ENCODE peak calls at places on chromosome 4, in six cellular contexts. One of them, this sample, is unnamed. For H3K9me2 and H3K79me2, the result is how much of the 10 kb centered on the place peaks cover.

GRCh38 chr4:159102623-159103405 is at the start of gene RAPGEF2:
- DNase-seq in GM23338: peak
- DNase-seq in HCT116: peak
- DNase-seq in PC-3: peak
- DNase-seq in SK-N-SH: peak
- DNase-seq in hepatocyte: peak
- DNase-seq in this sample: peak

GRCh38 chr4:53490965-53491622 is 100.2 kb downstream of the LNX1 start:
- DNase-seq in GM23338: peak
- DNase-seq in HCT116: peak
- DNase-seq in PC-3: peak
- DNase-seq in SK-N-SH: peak
- DNase-seq in hepatocyte: peak
- DNase-seq in this sample: peak

GRCh38 chr4:28278676-28279075 is 1418.0 kb downstream of the STIM2 start:
- DNase-seq in GM23338: no peak
- DNase-seq in HCT116: no peak
- DNase-seq in PC-3: no peak
- DNase-seq in SK-N-SH: no peak
- DNase-seq in hepatocyte: no peak
- DNase-seq in this sample: no peak

GRCh38 chr4:104494822-104495559 is at the start of gene CXXC4:
- DNase-seq in GM23338: peak
- DNase-seq in HCT116: peak
- DNase-seq in PC-3: no peak
- DNase-seq in SK-N-SH: peak
- DNase-seq in hepatocyte: peak
- DNase-seq in this sample: peak

GRCh38 chr4:10721616-10722015 is 37.0 kb upstream of the CLNK start:
- DNase-seq in GM23338: no peak
- DNase-seq in HCT116: no peak
- DNase-seq in PC-3: no peak
- DNase-seq in SK-N-SH: no peak
- DNase-seq in hepatocyte: no peak
- DNase-seq in this sample: no peak

GRCh38 chr4:36267491-36268254 is 13.7 kb upstream of the DTHD1 start:
- DNase-seq in GM23338: no peak
- DNase-seq in HCT116: no peak
- DNase-seq in PC-3: no peak
- DNase-seq in SK-N-SH: no peak
- DNase-seq in hepatocyte: no peak
- DNase-seq in this sample: no peak

GRCh38 chr4:67892253-67892652 is 8.5 kb upstream of the TMPRSS11D start:
- DNase-seq in GM23338: no peak
- DNase-seq in HCT116: no peak
- DNase-seq in PC-3: no peak
- DNase-seq in SK-N-SH: no peak
- DNase-seq in hepatocyte: no peak
- DNase-seq in this sample: no peak

GRCh38 chr4:163767993-163768392 is 273.5 kb downstream of the TMA16 start:
- DNase-seq in GM23338: no peak
- DNase-seq in HCT116: no peak
- DNase-seq in PC-3: no peak
- DNase-seq in SK-N-SH: no peak
- DNase-seq in hepatocyte: no peak
- DNase-seq in this sample: no peak

GRCh38 chr4:168076989-168077725 is 15.2 kb upstream of the ANXA10 start:
- DNase-seq in GM23338: peak
- DNase-seq in HCT116: peak
- DNase-seq in PC-3: peak
- DNase-seq in SK-N-SH: peak
- DNase-seq in hepatocyte: peak
- DNase-seq in this sample: peak

GRCh38 chr4:100008048-100008447 is 58.0 kb upstream of the H2AZ1 start:
- DNase-seq in GM23338: no peak
- DNase-seq in HCT116: no peak
- DNase-seq in PC-3: no peak
- DNase-seq in SK-N-SH: no peak
- DNase-seq in hepatocyte: no peak
- DNase-seq in this sample: peak

GRCh38 chr4:75741027-75741426 is 16.6 kb downstream of the USO1 start:
- DNase-seq in GM23338: no peak
- DNase-seq in HCT116: no peak
- DNase-seq in PC-3: peak
- DNase-seq in SK-N-SH: no peak
- DNase-seq in hepatocyte: no peak
- DNase-seq in this sample: peak

GRCh38 chr4:24001945-24002640 is 112.2 kb upstream of the PPARGC1A start:
- DNase-seq in GM23338: no peak
- DNase-seq in HCT116: no peak
- DNase-seq in PC-3: no peak
- DNase-seq in SK-N-SH: no peak
- DNase-seq in hepatocyte: no peak
- DNase-seq in this sample: peak

GRCh38 chr4:4260185-4260751 is 12.2 kb upstream of the TMEM128 start:
- DNase-seq in GM23338: peak
- DNase-seq in HCT116: peak
- DNase-seq in PC-3: peak
- DNase-seq in SK-N-SH: peak
- DNase-seq in hepatocyte: no peak
- DNase-seq in this sample: peak

GRCh38 chr4:57059890-57060716 is 50.1 kb downstream of the IGFBP7 start:
- DNase-seq in GM23338: no peak
- DNase-seq in HCT116: no peak
- DNase-seq in PC-3: no peak
- DNase-seq in SK-N-SH: no peak
- DNase-seq in hepatocyte: no peak
- DNase-seq in this sample: no peak

GRCh38 chr4:18980516-18981233 is 959.1 kb upstream of the LCORL start:
- DNase-seq in GM23338: peak
- DNase-seq in HCT116: no peak
- DNase-seq in PC-3: peak
- DNase-seq in SK-N-SH: no peak
- DNase-seq in hepatocyte: no peak
- DNase-seq in this sample: no peak

GRCh38 chr4:123587983-123588494 is 191.4 kb downstream of the SPRY1 start:
- DNase-seq in GM23338: no peak
- DNase-seq in HCT116: peak
- DNase-seq in PC-3: peak
- DNase-seq in SK-N-SH: peak
- DNase-seq in hepatocyte: peak
- DNase-seq in this sample: peak

GRCh38 chr4:14977836-14978235 is 24.4 kb upstream of the CPEB2 start:
- DNase-seq in GM23338: no peak
- DNase-seq in HCT116: no peak
- DNase-seq in PC-3: no peak
- DNase-seq in SK-N-SH: no peak
- DNase-seq in hepatocyte: no peak
- DNase-seq in this sample: no peak

GRCh38 chr4:189740873-189741272 is 199.8 kb upstream of the FRG1 start:
- DNase-seq in GM23338: no peak
- DNase-seq in HCT116: no peak
- DNase-seq in PC-3: no peak
- DNase-seq in SK-N-SH: no peak
- DNase-seq in hepatocyte: no peak
- DNase-seq in this sample: no peak

GRCh38 chr4:6030679-6031078 is 12.4 kb upstream of the C4orf50 start:
- DNase-seq in GM23338: no peak
- DNase-seq in HCT116: no peak
- DNase-seq in PC-3: no peak
- DNase-seq in SK-N-SH: no peak
- DNase-seq in hepatocyte: no peak
- DNase-seq in this sample: no peak

GRCh38 chr4:16764622-16765021 is 133.8 kb downstream of the LDB2 start:
- DNase-seq in GM23338: peak
- DNase-seq in HCT116: no peak
- DNase-seq in PC-3: peak
- DNase-seq in SK-N-SH: peak
- DNase-seq in hepatocyte: peak
- DNase-seq in this sample: peak

DNA sequence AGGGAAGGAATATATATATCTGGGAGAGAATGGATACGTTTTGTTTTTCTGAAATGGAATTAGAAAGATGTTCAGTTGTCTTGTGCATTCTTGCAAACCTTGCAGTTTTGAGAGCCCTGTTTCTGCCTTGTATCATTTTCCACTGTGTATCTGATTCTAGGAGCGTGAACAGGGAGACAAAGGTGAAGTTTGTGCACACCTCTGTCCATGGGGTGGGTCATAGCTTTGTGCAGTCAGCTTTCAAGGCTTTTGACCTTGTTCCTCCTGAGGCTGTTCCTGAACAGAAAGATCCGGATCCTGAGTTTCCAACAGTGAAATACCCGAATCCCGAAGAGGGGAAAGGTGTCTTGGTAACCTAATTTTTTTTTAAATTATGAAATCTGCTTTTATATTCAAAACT is 17.7 kb downstream of the PGM2 start:
- DNase-seq in GM23338: no peak
- DNase-seq in HCT116: no peak
- DNase-seq in PC-3: no peak
- DNase-seq in SK-N-SH: no peak
- DNase-seq in hepatocyte: no peak
- DNase-seq in this sample: no peak
- H3K9me2 ChIP-seq in GM23338: under half
- H3K9me2 ChIP-seq in HCT116: under half
- H3K9me2 ChIP-seq in PC-3: under half
- H3K9me2 ChIP-seq in SK-N-SH: under half
- H3K9me2 ChIP-seq in hepatocyte: under half
- H3K9me2 ChIP-seq in this sample: under half

GRCh38 chr4:140127422-140127821 is 26.6 kb downstream of the MAML3 start:
- DNase-seq in GM23338: no peak
- DNase-seq in HCT116: no peak
- DNase-seq in PC-3: no peak
- DNase-seq in SK-N-SH: no peak
- DNase-seq in hepatocyte: no peak
- DNase-seq in this sample: no peak

GRCh38 chr4:140126261-140126660 is 27.7 kb downstream of the MAML3 start:
- DNase-seq in GM23338: peak
- DNase-seq in HCT116: no peak
- DNase-seq in PC-3: no peak
- DNase-seq in SK-N-SH: no peak
- DNase-seq in hepatocyte: no peak
- DNase-seq in this sample: no peak

GRCh38 chr4:140122891-140123290 is 31.1 kb downstream of the MAML3 start:
- DNase-seq in GM23338: no peak
- DNase-seq in HCT116: no peak
- DNase-seq in PC-3: no peak
- DNase-seq in SK-N-SH: no peak
- DNase-seq in hepatocyte: no peak
- DNase-seq in this sample: no peak

GRCh38 chr4:140123666-140124377 is 30.2 kb downstream of the MAML3 start:
- DNase-seq in GM23338: no peak
- DNase-seq in HCT116: no peak
- DNase-seq in PC-3: no peak
- DNase-seq in SK-N-SH: no peak
- DNase-seq in hepatocyte: no peak
- DNase-seq in this sample: no peak

GRCh38 chr4:140125374-140125773 is 28.6 kb downstream of the MAML3 start:
- DNase-seq in GM23338: no peak
- DNase-seq in HCT116: no peak
- DNase-seq in PC-3: peak
- DNase-seq in SK-N-SH: no peak
- DNase-seq in hepatocyte: no peak
- DNase-seq in this sample: peak
- H3K79me2 ChIP-seq in GM23338: under half
- H3K79me2 ChIP-seq in HCT116: under half
- H3K79me2 ChIP-seq in PC-3: under half
- H3K79me2 ChIP-seq in SK-N-SH: under half
- H3K79me2 ChIP-seq in hepatocyte: half or more
- H3K79me2 ChIP-seq in this sample: under half

GRCh38 chr4:83605744-83606172 is 69.8 kb downstream of the GPAT3 start:
- DNase-seq in GM23338: no peak
- DNase-seq in HCT116: no peak
- DNase-seq in PC-3: no peak
- DNase-seq in SK-N-SH: no peak
- DNase-seq in hepatocyte: peak
- DNase-seq in this sample: no peak

GRCh38 chr4:83604315-83604714 is 68.4 kb downstream of the GPAT3 start:
- DNase-seq in GM23338: no peak
- DNase-seq in HCT116: no peak
- DNase-seq in PC-3: no peak
- DNase-seq in SK-N-SH: no peak
- DNase-seq in hepatocyte: no peak
- DNase-seq in this sample: no peak

GRCh38 chr4:83606435-83606834 is 70.5 kb downstream of the GPAT3 start:
- DNase-seq in GM23338: no peak
- DNase-seq in HCT116: no peak
- DNase-seq in PC-3: no peak
- DNase-seq in SK-N-SH: no peak
- DNase-seq in hepatocyte: no peak
- DNase-seq in this sample: no peak

GRCh38 chr4:83605216-83605615 is 69.3 kb downstream of the GPAT3 start:
- DNase-seq in GM23338: no peak
- DNase-seq in HCT116: no peak
- DNase-seq in PC-3: no peak
- DNase-seq in SK-N-SH: no peak
- DNase-seq in hepatocyte: no peak
- DNase-seq in this sample: no peak

DNA sequence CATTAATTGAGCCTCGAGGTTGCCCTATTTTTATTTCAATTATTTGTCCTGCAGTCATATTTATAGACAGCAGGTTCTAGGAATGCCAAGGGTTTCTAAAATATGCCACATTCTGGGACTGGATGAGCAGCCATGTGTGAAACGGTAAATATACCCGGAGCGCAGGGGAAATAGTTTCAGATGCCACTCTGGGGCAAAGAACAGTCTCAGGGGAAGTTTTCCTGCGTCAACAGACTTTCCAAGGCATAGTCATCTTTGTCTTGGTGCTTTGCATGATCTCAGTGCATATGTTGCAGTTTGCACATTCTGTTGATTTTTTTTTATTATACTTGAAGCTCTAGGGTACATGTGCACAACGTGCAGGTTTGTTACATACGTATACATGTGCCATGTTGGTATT is 71.0 kb downstream of the GPAT3 start:
- DNase-seq in GM23338: no peak
- DNase-seq in HCT116: no peak
- DNase-seq in PC-3: no peak
- DNase-seq in SK-N-SH: no peak
- DNase-seq in hepatocyte: no peak
- DNase-seq in this sample: no peak
- H3K27ac ChIP-seq in GM23338: no peak
- H3K27ac ChIP-seq in HCT116: no peak
- H3K27ac ChIP-seq in PC-3: no peak
- H3K27ac ChIP-seq in SK-N-SH: no peak
- H3K27ac ChIP-seq in hepatocyte: no peak
- H3K27ac ChIP-seq in this sample: no peak

DNA sequence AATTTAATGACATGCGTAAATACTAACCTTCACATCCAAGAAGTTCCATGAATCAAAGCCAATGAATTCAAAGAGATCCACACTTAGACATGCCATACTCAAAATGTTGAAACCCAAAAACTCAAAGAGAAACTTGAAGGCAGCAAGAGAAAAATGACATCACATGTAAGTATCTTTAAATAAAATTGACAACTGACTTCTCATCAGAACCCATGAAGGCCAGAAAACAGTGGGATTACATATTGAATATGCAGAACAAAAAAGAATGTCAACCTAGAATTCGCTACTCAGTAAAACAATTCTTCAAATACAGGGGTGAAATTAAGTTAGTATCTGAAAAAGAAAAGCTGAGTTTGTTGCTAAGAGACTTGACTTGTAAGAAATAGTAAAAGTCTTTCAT is 953.9 kb upstream of the HS3ST1 start:
- DNase-seq in GM23338: no peak
- DNase-seq in HCT116: no peak
- DNase-seq in PC-3: no peak
- DNase-seq in SK-N-SH: no peak
- DNase-seq in hepatocyte: no peak
- DNase-seq in this sample: no peak
- H3K9me2 ChIP-seq in GM23338: under half
- H3K9me2 ChIP-seq in HCT116: under half
- H3K9me2 ChIP-seq in PC-3: under half
- H3K9me2 ChIP-seq in SK-N-SH: under half
- H3K9me2 ChIP-seq in hepatocyte: under half
- H3K9me2 ChIP-seq in this sample: under half